ENCODE peak calls at places on chromosomes 13 and 19, in ten cellular contexts. B is AG09319; P is prostate gland; M is CD4-positive, alpha-beta T cell; Z is breast epithelium; H is GM23338; I is epithelial cell of esophagus; V is ovary; D is glutamatergic neuron; X is tibial nerve. L is an unnamed sample.

GRCh38 chr19:33435706-33436359 is 62.3 kb downstream of the CEBPG start:
- DNase-seq in B (no peak), D (no peak), X (no peak), I (no peak), H (no peak), M (no peak), Z (no peak), P (no peak), V (no peak), L (no peak)

GRCh38 chr13:79647518-79647917 is 166.6 kb downstream of the NDFIP2 start:
- DNase-seq in X (no peak), M (no peak), Z (no peak), B (no peak), V (no peak), D (no peak), I (peak; percentile 100), P (peak; percentile 80), H (no peak), L (no peak)

GRCh38 chr19:35107541-35107939 is 8.1 kb upstream of the FXYD3 start:
- DNase-seq in H (no peak), Z (peak; percentile 78), D (no peak), V (no peak), I (peak; percentile 86), B (no peak), P (no peak), X (peak; percentile 51), M (no peak), L (no peak)

GRCh38 chr19:48321372-48321621 is 4.1 kb upstream of the EMP3 start:
- DNase-seq in X (peak; percentile 94), H (peak; percentile 100), M (peak; percentile 96), I (peak; percentile 97), D (peak; percentile 96), V (peak; percentile 99), B (peak; percentile 62), Z (peak; percentile 100), P (peak; percentile 98), L (peak; percentile 96)

GRCh38 chr13:30038884-30039283 is 188.5 kb upstream of the UBL3 start:
- DNase-seq in V (no peak), P (no peak), Z (no peak), B (peak; percentile 52), I (no peak), X (no peak), D (no peak), M (no peak), H (no peak), L (no peak)

GRCh38 chr13:25032160-25032559 is 63.8 kb upstream of the PABPC3 start:
- DNase-seq in V (no peak), Z (no peak), B (no peak), D (no peak), P (no peak), I (no peak), M (no peak), H (no peak), X (no peak), L (no peak)

GRCh38 chr19:40279120-40279551 is 6.0 kb downstream of the AKT2 start:
- DNase-seq in P (no peak), M (no peak), X (peak; percentile 50), D (no peak), B (no peak), V (peak; percentile 82), I (no peak), H (no peak), Z (no peak), L (no peak)

GRCh38 chr19:38731654-38732301 is 12.5 kb downstream of the CAPN12 start:
- DNase-seq in P (peak; percentile 37), V (peak; percentile 15), M (no peak), D (peak; percentile 13), H (no peak), I (no peak), X (no peak), Z (no peak), B (no peak), L (no peak)

GRCh38 chr13:102914629-102914935 is 68.8 kb downstream of the ERCC5 start:
- DNase-seq in V (no peak), M (no peak), I (no peak), Z (no peak), D (no peak), P (no peak), H (no peak), B (no peak), X (no peak), L (no peak)

GRCh38 chr13:102913924-102914628 is 68.2 kb downstream of the ERCC5 start:
- DNase-seq in H (no peak), Z (no peak), B (no peak), P (peak; percentile 63), D (no peak), X (no peak), M (no peak), I (peak; percentile 91), V (no peak), L (no peak)

GRCh38 chr13:102915393-102915792 is 69.6 kb downstream of the ERCC5 start:
- DNase-seq in X (no peak), H (no peak), Z (no peak), V (no peak), D (no peak), M (no peak), P (no peak), B (no peak), I (no peak), L (no peak)

GRCh38 chr13:102911336-102911735 is 65.5 kb downstream of the ERCC5 start:
- DNase-seq in B (no peak), X (no peak), H (no peak), P (peak; percentile 19), M (no peak), I (peak; percentile 99), V (no peak), D (no peak), Z (no peak), L (no peak)

DNA sequence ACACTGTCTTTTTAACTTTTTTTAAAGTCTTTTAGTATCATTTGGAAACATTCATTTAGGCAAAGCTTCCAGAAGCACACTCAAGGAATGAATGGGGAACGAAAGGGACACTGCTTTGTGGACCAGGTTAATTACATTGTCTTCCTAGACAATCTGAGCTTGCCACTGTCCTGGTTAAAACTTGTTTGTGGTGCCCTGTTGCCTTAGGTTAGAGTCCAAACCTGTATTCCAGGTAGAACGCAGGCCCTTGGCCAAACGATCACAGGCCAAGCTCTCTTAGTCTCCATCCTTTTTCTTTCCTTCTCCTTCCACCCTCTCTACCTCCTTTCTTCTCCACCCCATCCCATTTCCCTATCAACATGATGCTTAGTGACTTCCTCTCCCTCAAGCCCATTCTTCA is 66.8 kb downstream of the ERCC5 start:
- DNase-seq in I (no peak), H (no peak), Z (no peak), B (no peak), D (no peak), V (no peak), P (no peak), M (no peak), X (no peak), L (no peak)
- TF ChIP-seq CTCF in I (no peak), H (no peak), Z (no peak), B (no peak), D (no peak), V (no peak), P (no peak), M (no peak), X (no peak), L (no peak)

DNA sequence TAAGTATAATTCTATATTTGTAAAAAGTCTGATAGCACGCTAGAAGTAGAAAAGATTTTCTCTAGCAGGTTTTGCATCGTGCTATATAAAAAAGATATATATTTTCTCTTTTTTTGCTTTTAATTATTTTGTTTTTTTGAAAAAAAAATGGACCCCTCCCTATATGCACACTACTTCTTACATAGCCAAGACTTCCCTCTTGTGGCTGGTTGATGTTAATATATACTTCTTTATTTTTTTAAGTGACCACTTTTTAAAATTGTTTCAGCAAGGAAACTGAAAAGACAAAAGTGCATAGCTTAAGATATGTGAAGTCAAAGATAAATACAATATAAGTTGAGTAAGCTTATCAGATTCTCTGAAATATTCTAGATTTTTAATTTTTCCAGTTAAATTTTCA is 1202.8 kb downstream of the DIAPH3 start:
- DNase-seq in M (no peak), V (no peak), H (peak; percentile 45), I (no peak), Z (no peak), D (no peak), X (no peak), B (no peak), P (no peak), L (no peak)
- TF ChIP-seq CTCF in M (no peak), V (no peak), H (no peak), I (no peak), Z (no peak), D (peak; percentile 60), X (no peak), B (no peak), P (no peak), L (no peak)

DNA sequence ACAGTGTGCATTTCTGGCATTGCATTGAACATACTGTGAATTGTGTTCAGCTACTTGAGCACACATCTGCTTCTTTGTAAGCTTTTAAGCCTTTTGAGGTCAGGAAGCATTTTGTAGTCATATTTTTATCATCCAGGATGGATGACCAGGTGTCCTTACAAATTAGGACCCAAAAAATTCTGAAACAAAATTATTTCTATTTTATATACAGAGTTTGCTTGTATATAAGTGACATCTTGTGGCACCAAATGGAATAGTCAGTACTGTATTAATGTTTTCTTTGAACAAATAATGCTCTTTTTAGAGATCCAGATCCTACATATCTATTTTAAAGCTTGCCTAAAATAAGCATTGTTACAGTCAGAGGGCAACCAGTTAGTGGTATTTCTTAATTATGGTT is 9.5 kb upstream of the SUPT20H start:
- DNase-seq in Z (no peak), H (no peak), V (no peak), M (no peak), X (no peak), P (no peak), B (no peak), I (no peak), D (no peak), L (no peak)
- TF ChIP-seq CTCF in Z (no peak), H (no peak), V (no peak), M (no peak), X (no peak), P (no peak), B (peak; percentile 39), I (no peak), D (peak; percentile 24), L (peak; percentile 48)

GRCh38 chr13:91046715-91047327 is 300.7 kb upstream of the MIR17HG start:
- DNase-seq in D (no peak), B (no peak), H (peak; percentile 12), X (no peak), I (peak; percentile 11), M (no peak), V (no peak), P (no peak), Z (no peak), L (no peak)

GRCh38 chr13:91042870-91043269 is 304.6 kb upstream of the MIR17HG start:
- DNase-seq in D (no peak), I (no peak), P (no peak), B (no peak), H (no peak), M (no peak), V (no peak), X (no peak), Z (no peak), L (no peak)

DNA sequence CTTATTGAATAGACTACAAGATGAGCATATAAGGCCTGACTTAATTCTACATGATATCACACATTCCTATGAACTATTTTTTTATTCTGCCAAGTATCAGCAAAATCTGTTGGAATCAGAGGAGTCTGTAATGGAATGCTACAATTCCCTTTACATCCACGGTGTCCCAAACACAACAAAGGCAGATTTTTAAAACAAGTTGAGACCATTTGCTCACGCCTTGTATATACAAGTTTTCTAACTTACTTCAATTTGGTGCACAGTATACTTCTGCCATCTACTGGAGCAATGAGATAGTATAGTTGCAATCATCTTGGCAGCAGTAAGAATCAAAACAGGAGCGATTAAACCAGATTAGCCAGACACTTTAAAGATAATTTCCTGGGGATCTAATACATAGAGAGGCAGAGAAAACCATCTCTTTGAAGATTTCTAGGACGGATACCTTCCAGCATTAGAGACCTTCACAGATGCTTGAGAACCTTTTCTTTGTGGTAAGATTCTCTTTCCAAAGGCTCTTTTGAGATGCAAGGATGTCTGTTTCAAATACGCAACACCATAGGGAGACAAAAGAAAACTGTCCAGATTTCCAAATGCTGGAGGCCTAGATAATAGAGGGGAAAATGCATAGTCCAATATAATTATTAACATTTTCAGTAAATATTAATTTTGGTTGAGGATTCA is 302.0 kb upstream of the MIR17HG start:
- DNase-seq in M (no peak), P (no peak), B (no peak), X (no peak), I (peak; percentile 28), Z (no peak), D (no peak), V (no peak), H (peak; percentile 25), L (no peak)
- TF ChIP-seq CTCF in M (no peak), P (peak; percentile 32), B (no peak), X (peak; percentile 7), I (peak; percentile 56), Z (no peak), D (no peak), V (no peak), H (peak; percentile 59), L (no peak)